ENCODE peak calls at places on chromosomes 12 and 14, in eight cellular contexts. X, U, F, S, Q, W, A and R are unnamed samples.

GRCh38 chr12:15404485-15404884 is 82.2 kb downstream of the PTPRO start:
- DNase-seq in Q (peak; percentile 60), F (no peak), W (no peak), X (no peak), S (no peak), U (peak; percentile 50), A (no peak), R (no peak)

GRCh38 chr14:67683821-67684220 is 9.4 kb upstream of the VTI1B start:
- DNase-seq in A (no peak), F (no peak), Q (no peak), W (no peak), X (no peak), S (no peak), U (no peak), R (no peak)

GRCh38 chr12:12685305-12685704 is 10.7 kb downstream of the GPR19 start:
- DNase-seq in X (no peak), W (no peak), U (no peak), F (no peak), Q (no peak), A (no peak), S (peak; percentile 89), R (no peak)

GRCh38 chr14:58752782-58753181 is 115.0 kb downstream of the DACT1 start:
- DNase-seq in Q (peak; percentile 53), F (no peak), S (no peak), X (no peak), A (no peak), W (no peak), U (peak; percentile 31), R (no peak)

GRCh38 chr14:67680121-67680602 is 5.7 kb upstream of the VTI1B start:
- DNase-seq in F (no peak), U (peak; percentile 93), Q (peak; percentile 81), A (peak; percentile 88), S (no peak), W (no peak), X (peak; percentile 98), R (no peak)

GRCh38 chr12:48070033-48070432 is 35.8 kb downstream of the SENP1 start:
- DNase-seq in F (no peak), X (no peak), Q (no peak), S (no peak), U (no peak), A (no peak), W (no peak), R (no peak)

GRCh38 chr14:106044515-106044914 is 518.1 kb downstream of the TMEM121 start:
- DNase-seq in X (no peak), F (no peak), U (no peak), A (no peak), S (no peak), W (no peak), Q (no peak), R (no peak)

GRCh38 chr12:72146495-72146894 is 125.7 kb upstream of the TRHDE start:
- DNase-seq in W (no peak), F (no peak), Q (no peak), X (no peak), A (no peak), U (no peak), S (no peak), R (no peak)

GRCh38 chr12:61902403-61902802 is 357.8 kb upstream of the USP15 start:
- DNase-seq in S (no peak), W (no peak), A (no peak), F (no peak), X (no peak), Q (no peak), U (no peak), R (no peak)

GRCh38 chr14:105999361-106000028 is 473.1 kb downstream of the TMEM121 start:
- DNase-seq in X (no peak), Q (no peak), F (no peak), S (peak; percentile 43), A (no peak), U (peak; percentile 58), W (no peak), R (peak; percentile 88)

GRCh38 chr14:33692762-33693161 is 258.1 kb downstream of the EGLN3 start:
- DNase-seq in X (peak; percentile 24), W (no peak), U (peak; percentile 80), F (no peak), S (no peak), Q (peak; percentile 52), A (no peak), R (no peak)

GRCh38 chr12:113870890-113871289 is 95.2 kb downstream of the RBM19 start:
- DNase-seq in W (no peak), U (no peak), F (no peak), Q (no peak), A (no peak), X (no peak), S (no peak), R (no peak)

GRCh38 chr12:49367381-49368239 is at the start of gene SPATS2:
- DNase-seq in U (peak; percentile 56), Q (no peak), A (no peak), W (no peak), X (no peak), S (peak; percentile 97), F (no peak), R (no peak)

GRCh38 chr14:81062816-81063215 is 107.4 kb downstream of the TSHR start:
- DNase-seq in U (peak; percentile 1), A (no peak), S (peak; percentile 76), Q (peak; percentile 1), F (peak; percentile 11), X (peak; percentile 0), W (peak; percentile 72), R (peak; percentile 93)

DNA sequence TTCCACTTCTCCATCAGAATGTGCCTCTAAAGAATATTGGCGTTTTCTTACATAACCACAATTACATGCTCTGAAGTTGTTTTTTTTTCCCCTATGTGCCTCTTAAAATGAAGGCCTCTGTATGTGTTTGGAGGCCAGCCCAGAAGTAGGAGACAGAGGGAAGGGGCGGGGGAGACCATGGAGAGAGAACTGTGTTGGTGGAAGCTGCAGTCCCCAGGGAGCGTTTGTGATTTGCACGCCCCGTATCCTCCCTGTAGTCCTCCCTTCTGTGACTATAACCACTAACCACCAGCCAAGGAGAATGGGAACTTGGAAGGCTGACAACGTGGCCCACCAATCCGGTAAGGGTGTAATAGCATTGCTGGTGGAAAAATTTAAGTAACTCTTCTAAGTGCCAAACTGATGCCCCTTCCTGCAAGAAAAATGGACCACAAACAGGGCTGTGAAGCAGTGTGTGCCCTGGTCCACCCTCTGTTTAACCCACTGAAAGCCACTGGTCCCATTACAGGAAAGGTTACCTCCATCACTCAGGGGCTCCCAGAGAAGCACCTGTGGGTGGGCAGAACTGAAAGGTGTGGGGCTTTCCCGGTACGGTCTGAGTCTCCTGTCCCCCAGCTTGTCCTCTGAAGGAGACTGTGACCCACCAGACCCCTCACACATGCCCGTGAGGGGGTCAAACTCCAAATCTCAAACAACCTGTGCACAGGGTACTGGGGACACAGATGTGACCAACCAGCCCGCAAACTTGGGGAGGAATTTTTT is 36.8 kb downstream of the CCDC88C start:
- DNase-seq in F (no peak), S (no peak), W (peak; percentile 45), A (no peak), U (no peak), Q (no peak), X (no peak), R (no peak)
- H4K20me1 ChIP-seq in F (no peaks in the 10 kb centered on the region), S (peaks cover 10% of the 10 kb centered on the region), W (peaks cover 43% of the 10 kb centered on the region), A (no peaks in the 10 kb centered on the region), U (no peaks in the 10 kb centered on the region), Q (no peaks in the 10 kb centered on the region), X (no peaks in the 10 kb centered on the region), R (peaks cover 95% of the 10 kb centered on the region)

GRCh38 chr14:104175811-104176210 is 37.4 kb downstream of the KIF26A start:
- DNase-seq in U (no peak), W (no peak), Q (no peak), X (no peak), A (no peak), F (no peak), S (no peak), R (no peak)

GRCh38 chr14:104175041-104175440 is 36.7 kb downstream of the KIF26A start:
- DNase-seq in W (no peak), A (no peak), X (no peak), F (no peak), Q (no peak), S (no peak), U (no peak), R (no peak)

GRCh38 chr14:104172349-104172748 is 34.0 kb downstream of the KIF26A start:
- DNase-seq in U (no peak), A (no peak), F (no peak), W (no peak), S (no peak), X (no peak), Q (no peak), R (no peak)

GRCh38 chr14:104172880-104173279 is 34.5 kb downstream of the KIF26A start:
- DNase-seq in S (no peak), F (no peak), X (no peak), Q (no peak), W (no peak), U (no peak), A (no peak), R (no peak)

GRCh38 chr14:104174051-104174450 is 35.7 kb downstream of the KIF26A start:
- DNase-seq in X (no peak), U (no peak), W (no peak), S (no peak), F (no peak), Q (no peak), A (no peak), R (no peak)
- H3K4me3 ChIP-seq in X (no peak overlapping the region), U (no peak overlapping the region), W (no peak overlapping the region), S (no peak overlapping the region), F (no peak overlapping the region), Q (no peak overlapping the region), A (no peak overlapping the region), R (no peak overlapping the region)

GRCh38 chr14:55756563-55756962 is 176.6 kb downstream of the KTN1 start:
- DNase-seq in A (no peak), X (no peak), U (no peak), Q (no peak), F (no peak), S (no peak), W (no peak), R (no peak)
- H3K27ac ChIP-seq in A (no peak overlapping the region), X (no peak overlapping the region), U (no peak overlapping the region), Q (no peak overlapping the region), F (no peak overlapping the region), S (no peak overlapping the region), W (no peak overlapping the region), R (no peak overlapping the region)

DNA sequence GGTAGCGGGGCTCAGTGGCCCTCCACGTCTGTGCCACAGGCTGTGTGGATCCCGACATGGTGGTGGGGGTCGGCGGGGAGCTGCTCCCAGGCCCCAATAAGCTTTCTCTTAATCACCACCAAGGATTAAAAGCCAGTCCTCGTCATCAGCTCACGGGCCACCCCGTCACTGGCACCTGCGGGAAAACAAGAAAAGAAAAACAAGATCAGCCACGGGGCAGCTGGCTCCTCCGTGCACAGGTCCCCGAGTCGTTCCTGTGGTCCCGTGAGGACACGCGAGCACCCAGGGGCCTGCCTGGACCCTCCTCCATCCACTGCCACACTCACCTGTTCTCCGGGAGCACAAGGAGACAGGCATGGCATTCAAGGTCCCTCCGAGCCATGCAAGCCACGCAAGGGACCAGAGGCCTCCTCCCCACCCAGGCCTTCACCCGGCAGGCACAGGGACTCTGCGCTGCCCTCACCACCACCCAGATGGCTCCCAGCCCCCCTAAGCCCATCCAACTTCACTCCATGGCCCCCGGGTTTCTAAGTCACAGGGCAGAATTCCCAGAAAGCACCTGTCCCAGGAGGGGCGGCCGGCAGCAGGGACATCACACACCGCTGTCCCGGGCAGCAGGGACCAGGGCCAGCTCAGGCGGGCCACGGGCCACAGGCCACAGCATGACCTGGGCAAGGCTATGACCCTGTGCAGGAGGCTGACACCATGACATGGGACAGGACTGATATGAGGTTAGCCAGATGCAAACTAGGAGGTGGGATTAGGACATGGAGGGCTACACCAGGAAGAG is 72.0 kb downstream of the NCOR2 start:
- DNase-seq in X (no peak), W (no peak), F (no peak), Q (no peak), U (no peak), S (no peak), A (no peak), R (no peak)
- H4K20me1 ChIP-seq in X (peaks cover 94% of the 10 kb centered on the region), W (peaks cover 18% of the 10 kb centered on the region), F (peaks cover 100% of the 10 kb centered on the region), Q (no peaks in the 10 kb centered on the region), U (peaks cover 4% of the 10 kb centered on the region), S (peaks cover 28% of the 10 kb centered on the region), A (peaks cover 82% of the 10 kb centered on the region), R (peaks cover 89% of the 10 kb centered on the region)